ENCODE peak calls at places on chromosomes 1 and 21, in six cellular contexts. W, R, D, H, U and O are unnamed samples.

GRCh38 chr1:115057661-115058249 is 28.1 kb downstream of the TSHB start:
- DNase-seq in W (no peak), R (no peak), D (no peak), H (no peak), U (no peak), O (no peak)

GRCh38 chr1:206464456-206464964 is 5.8 kb upstream of the IKBKE start:
- DNase-seq in W (peak), R (peak), D (no peak), H (peak), U (no peak), O (peak)

GRCh38 chr1:77664923-77665516 is 17.4 kb downstream of the ZZZ3 start:
- DNase-seq in W (no peak), R (no peak), D (no peak), H (no peak), U (no peak), O (no peak)

GRCh38 chr1:22598736-22599135 is 35.4 kb downstream of the EPHA8 start:
- DNase-seq in W (no peak), R (no peak), D (no peak), H (no peak), U (no peak), O (no peak)

GRCh38 chr1:40849801-40850592 is 12.2 kb downstream of the CITED4 start:
- DNase-seq in W (peak), R (no peak), D (peak), H (peak), U (peak), O (no peak)

GRCh38 chr1:41608242-41608641 is 123.8 kb upstream of the EDN2 start:
- DNase-seq in W (no peak), R (no peak), D (no peak), H (peak), U (no peak), O (peak)

GRCh38 chr1:77825356-77825709 is 45.9 kb downstream of the MIGA1 start:
- DNase-seq in W (peak), R (peak), D (no peak), H (peak), U (no peak), O (no peak)

GRCh38 chr1:30816211-30817082 is 58.9 kb upstream of the LAPTM5 start:
- DNase-seq in W (peak), R (peak), D (peak), H (peak), U (peak), O (peak)

GRCh38 chr1:228381336-228381735 is 25.3 kb downstream of the TRIM11 start:
- DNase-seq in W (no peak), R (no peak), D (no peak), H (peak), U (no peak), O (no peak)

GRCh38 chr1:103146143-103146542 is 37.8 kb upstream of the COL11A1 start:
- DNase-seq in W (no peak), R (no peak), D (no peak), H (no peak), U (no peak), O (no peak)

GRCh38 chr21:16082038-16082816 is 352.4 kb downstream of the USP25 start:
- DNase-seq in W (no peak), R (no peak), D (no peak), H (peak), U (no peak), O (no peak)

GRCh38 chr1:234638832-234639799 is 29.1 kb upstream of the IRF2BP2 start:
- DNase-seq in W (no peak), R (no peak), D (peak), H (peak), U (peak), O (no peak)

GRCh38 chr1:100955322-100955721 is 59.4 kb downstream of the SLC30A7 start:
- DNase-seq in W (peak), R (peak), D (no peak), H (peak), U (no peak), O (no peak)

GRCh38 chr1:241932845-241933244 is 24.7 kb upstream of the BECN2 start:
- DNase-seq in W (no peak), R (no peak), D (no peak), H (no peak), U (no peak), O (no peak)

GRCh38 chr1:32817815-32818786 is 648 bp downstream of the S100PBP start:
- DNase-seq in W (no peak), R (no peak), D (peak), H (peak), U (peak), O (no peak)

GRCh38 chr1:160951443-160952128 is 3.0 kb downstream of the ITLN2 start:
- DNase-seq in W (no peak), R (no peak), D (peak), H (peak), U (peak), O (no peak)

GRCh38 chr1:154943649-154944421 is 7.3 kb upstream of the PMVK start:
- DNase-seq in W (no peak), R (no peak), D (peak), H (peak), U (peak), O (no peak)

GRCh38 chr1:185972096-185972875 is 238.1 kb downstream of the HMCN1 start:
- DNase-seq in W (no peak), R (no peak), D (no peak), H (peak), U (no peak), O (no peak)

GRCh38 chr21:45336535-45336810 is 48.8 kb upstream of the POFUT2 start:
- DNase-seq in W (no peak), R (no peak), D (no peak), H (no peak), U (no peak), O (no peak)

GRCh38 chr1:184036517-184036949 is 995 bp downstream of the COLGALT2 start:
- DNase-seq in W (no peak), R (no peak), D (peak), H (no peak), U (no peak), O (no peak)

GRCh38 chr1:12078938-12079861 is 16.1 kb downstream of the TNFRSF8 start:
- DNase-seq in W (peak), R (no peak), D (peak), H (peak), U (peak), O (no peak)

GRCh38 chr1:31939484-31940329 is 1.5 kb upstream of the PTP4A2 start:
- DNase-seq in W (peak), R (peak), D (peak), H (peak), U (peak), O (peak)

GRCh38 chr1:27971674-27972073 is 11.9 kb downstream of the XKR8 start:
- DNase-seq in W (no peak), R (no peak), D (peak), H (no peak), U (no peak), O (no peak)

GRCh38 chr1:121445677-121446076 is 260.9 kb downstream of the SRGAP2C start:
- DNase-seq in W (no peak), R (no peak), D (no peak), H (no peak), U (no peak), O (no peak)

GRCh38 chr1:206890690-206891089 is 6.6 kb upstream of the IL24 start:
- DNase-seq in W (no peak), R (peak), D (no peak), H (peak), U (no peak), O (no peak)

GRCh38 chr21:36722370-36723368 is 23.8 kb downstream of the SIM2 start:
- DNase-seq in W (no peak), R (no peak), D (no peak), H (no peak), U (no peak), O (no peak)

GRCh38 chr1:54572236-54572850 is 24.3 kb downstream of the ACOT11 start:
- DNase-seq in W (no peak), R (no peak), D (no peak), H (no peak), U (no peak), O (no peak)

GRCh38 chr1:85134583-85135455 is 66.0 kb downstream of the SYDE2 start:
- DNase-seq in W (no peak), R (peak), D (no peak), H (peak), U (peak), O (no peak)

GRCh38 chr1:24918370-24918769 is 11.7 kb downstream of the RUNX3 start:
- DNase-seq in W (no peak), R (no peak), D (no peak), H (no peak), U (no peak), O (no peak)

GRCh38 chr1:26729633-26730032 is 33.8 kb downstream of the ARID1A start:
- DNase-seq in W (no peak), R (no peak), D (no peak), H (no peak), U (no peak), O (no peak)

GRCh38 chr1:5161372-5161771 is 507.0 kb downstream of the AJAP1 start:
- DNase-seq in W (no peak), R (no peak), D (no peak), H (no peak), U (no peak), O (no peak)

GRCh38 chr21:41373253-41373652 is 11.4 kb downstream of the MX2 start:
- DNase-seq in W (no peak), R (no peak), D (no peak), H (no peak), U (no peak), O (no peak)

GRCh38 chr1:23367451-23367790 is 2.2 kb downstream of the ZNF436 start:
- DNase-seq in W (no peak), R (no peak), D (no peak), H (no peak), U (no peak), O (no peak)

GRCh38 chr1:100456880-100457279 is 81.1 kb upstream of the GPR88 start:
- DNase-seq in W (no peak), R (no peak), D (no peak), H (no peak), U (no peak), O (no peak)

GRCh38 chr1:177310326-177310725 is 139.6 kb downstream of the BRINP2 start:
- DNase-seq in W (no peak), R (no peak), D (no peak), H (no peak), U (no peak), O (no peak)

GRCh38 chr1:46492269-46492853 is 2.7 kb downstream of the DMBX1 start:
- DNase-seq in W (no peak), R (no peak), D (no peak), H (no peak), U (no peak), O (no peak)

GRCh38 chr1:41482001-41482765 is 2.3 kb downstream of the EDN2 start:
- DNase-seq in W (no peak), R (no peak), D (no peak), H (no peak), U (peak), O (no peak)

GRCh38 chr1:36142121-36142520 is 7.2 kb downstream of the TRAPPC3 start:
- DNase-seq in W (no peak), R (no peak), D (no peak), H (no peak), U (no peak), O (no peak)

GRCh38 chr1:184972281-184973055 is 1.8 kb downstream of the NIBAN1 start:
- DNase-seq in W (no peak), R (no peak), D (no peak), H (peak), U (no peak), O (no peak)

DNA sequence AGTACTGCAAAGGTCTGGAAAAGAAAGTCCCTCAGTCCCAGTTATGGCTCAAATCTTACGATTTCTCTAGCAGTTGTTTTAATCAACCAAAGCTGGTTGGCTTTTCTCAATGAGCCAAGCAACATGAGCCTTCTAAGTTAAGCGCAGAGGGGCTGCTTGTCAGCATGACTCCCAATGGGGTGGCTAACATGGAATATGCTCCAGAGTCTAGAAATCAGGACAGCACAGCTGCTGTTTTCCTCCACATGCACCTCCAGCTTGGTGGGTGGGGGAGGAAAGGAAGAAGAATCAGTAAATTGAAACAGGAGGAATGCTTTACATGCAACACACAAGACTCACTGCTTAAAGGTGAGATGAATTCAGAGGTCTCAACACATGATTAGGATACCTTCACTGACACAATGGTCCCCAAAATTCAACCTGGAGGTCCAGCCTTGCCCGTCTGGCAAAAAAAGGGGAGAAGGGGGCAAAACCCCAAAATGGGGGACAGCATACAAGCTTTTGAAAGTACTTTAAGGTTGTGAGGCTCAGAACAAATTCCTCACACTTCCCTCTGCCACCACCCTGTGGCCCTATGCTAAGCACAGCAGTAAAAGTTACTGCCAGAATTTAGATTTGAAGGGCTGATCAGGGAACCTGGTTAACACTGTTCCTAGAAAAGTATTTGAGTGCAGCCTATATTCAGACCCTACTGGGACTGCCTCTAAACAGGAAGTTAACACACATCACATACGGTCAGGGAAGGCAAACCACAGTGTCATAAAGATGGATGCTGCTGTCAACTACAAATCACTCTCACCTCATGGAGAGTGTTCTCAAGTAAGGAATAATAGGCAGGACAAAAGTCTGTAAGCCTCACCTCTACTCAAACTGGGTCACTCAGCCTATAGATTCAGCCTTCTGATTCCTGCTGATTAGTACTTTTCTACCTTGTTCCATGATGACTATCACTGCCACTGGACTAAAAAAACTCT is 2.6 kb downstream of the GATAD2B start:
- DNase-seq in W (no peak), R (no peak), D (no peak), H (peak), U (no peak), O (no peak)
- TF ChIP-seq CTCF in W (peak), R (peak), D (peak), H (peak), U (no peak), O (peak)

GRCh38 chr1:151475175-151475574 is 15.9 kb upstream of the POGZ start:
- DNase-seq in W (no peak), R (no peak), D (no peak), H (peak), U (no peak), O (no peak)
- H3K4me3 ChIP-seq in W (no peak), R (no peak), D (no peak), H (no peak), U (no peak), O (no peak)

GRCh38 chr1:152878042-152878441 is at the start of gene SMCP:
- DNase-seq in W (no peak), R (no peak), D (peak), H (no peak), U (no peak), O (no peak)
- TF ChIP-seq CTCF in W (no peak), R (no peak), D (peak), H (no peak), U (no peak), O (peak)

DNA sequence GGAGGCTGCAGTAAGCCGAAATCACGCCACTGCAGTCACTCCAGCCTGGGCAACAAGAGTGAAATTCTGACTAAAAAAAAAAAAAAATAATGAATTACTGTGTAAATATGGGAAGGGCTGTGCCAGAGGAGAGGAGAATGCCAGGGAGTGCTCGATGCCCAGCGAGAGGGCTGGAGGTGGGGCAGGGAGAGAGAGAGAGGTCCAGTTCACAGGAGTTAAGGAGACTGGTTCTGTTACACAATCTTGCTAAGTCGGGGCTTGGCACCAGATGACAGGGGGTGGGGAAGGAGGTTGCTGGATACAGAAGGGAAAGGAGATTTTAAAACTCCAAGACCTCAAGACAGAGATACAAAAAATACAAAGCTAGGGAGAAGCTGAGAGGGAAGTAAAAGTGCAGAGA is 1.2 kb downstream of the SELENBP1 start:
- DNase-seq in W (no peak), R (peak), D (no peak), H (peak), U (peak), O (no peak)
- H3K4me3 ChIP-seq in W (no peak), R (no peak), D (no peak), H (no peak), U (peak), O (no peak)

GRCh38 chr21:30058928-30059327 is 107.7 kb downstream of the CLDN17 start:
- DNase-seq in W (no peak), R (no peak), D (no peak), H (no peak), U (no peak), O (no peak)

DNA sequence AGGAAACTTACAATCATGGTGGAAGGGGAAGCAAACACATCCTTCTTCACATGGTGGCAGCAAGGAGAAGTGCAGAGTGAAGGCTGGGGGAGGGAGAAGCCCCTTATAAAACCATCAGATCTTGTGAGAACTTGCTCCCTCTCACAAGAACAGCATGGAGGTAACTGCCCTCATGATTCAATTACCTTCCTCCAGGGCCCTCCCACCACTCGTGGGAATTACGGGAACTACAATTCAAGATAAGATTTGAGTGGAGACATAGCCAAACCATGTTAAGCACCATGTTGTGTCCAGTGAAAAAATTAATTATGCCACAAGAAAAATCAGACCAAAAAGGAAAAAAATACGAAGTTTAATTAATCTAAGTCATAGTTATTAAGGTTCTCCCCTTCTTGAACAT is 109.5 kb downstream of the CLDN17 start:
- DNase-seq in W (no peak), R (no peak), D (no peak), H (no peak), U (no peak), O (no peak)
- TF ChIP-seq CTCF in W (no peak), R (no peak), D (no peak), H (no peak), U (no peak), O (no peak)

GRCh38 chr1:20484526-20485462 is 1.2 kb downstream of the CAMK2N1 start:
- DNase-seq in W (no peak), R (no peak), D (no peak), H (no peak), U (peak), O (no peak)
- H3K4me3 ChIP-seq in W (peak), R (peak), D (peak), H (peak), U (peak), O (peak)

DNA sequence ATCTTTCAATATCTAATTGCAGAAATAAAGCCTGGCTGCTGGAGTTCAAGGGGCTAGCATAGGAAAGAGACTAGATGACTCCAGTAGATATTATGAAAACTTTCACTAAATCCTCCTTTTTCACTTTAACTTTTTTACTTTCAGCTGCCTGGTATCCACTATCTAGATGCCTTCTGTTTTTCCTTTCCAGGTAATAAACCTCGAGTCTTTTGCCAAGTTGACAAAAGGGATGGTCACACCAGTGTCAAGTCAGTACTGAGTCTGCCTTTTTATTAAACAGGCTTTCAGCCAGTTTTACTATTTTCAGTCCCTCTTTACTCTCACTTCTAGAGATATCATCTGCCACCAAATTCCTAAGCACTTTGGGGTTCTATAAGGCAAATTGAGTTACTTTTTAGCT is 195.6 kb downstream of the FGGY start:
- DNase-seq in W (no peak), R (no peak), D (no peak), H (no peak), U (no peak), O (no peak)
- TF ChIP-seq CTCF in W (no peak), R (no peak), D (no peak), H (no peak), U (no peak), O (no peak)